ENCODE peak calls at places on chromosomes 4 and X, in nine cellular contexts. D, S, P, R, G, W, K, Q and F are unnamed samples.

GRCh38 chr4:175927121-175927520 is 115.1 kb upstream of the GPM6A start:
- DNase-seq in D (no peak), S (no peak), P (no peak), R (no peak), G (no peak), W (no peak), K (no peak), Q (no peak), F (no peak)

GRCh38 chrX:41733939-41734338 is 10.0 kb downstream of the GPR82 start:
- DNase-seq in D (no peak), S (no peak), P (no peak), R (no peak), G (no peak), W (no peak), K (no peak), Q (no peak), F (no peak)

GRCh38 chr4:16659120-16659519 is 239.3 kb downstream of the LDB2 start:
- DNase-seq in D (no peak), S (no peak), P (no peak), R (no peak), G (no peak), W (no peak), K (no peak), Q (no peak), F (no peak)

GRCh38 chr4:33914386-33914785 is 2329.9 kb downstream of the ARAP2 start:
- DNase-seq in D (no peak), S (no peak), P (no peak), R (no peak), G (no peak), W (no peak), K (no peak), Q (no peak), F (no peak)

GRCh38 chr4:186943607-186943908 is 219.9 kb upstream of the FAT1 start:
- DNase-seq in D (no peak), S (no peak), P (no peak), R (no peak), G (no peak), W (no peak), K (no peak), Q (no peak), F (no peak)

GRCh38 chrX:2188316-2188715 is 312.5 kb downstream of the DHRSX start:
- DNase-seq in D (peak), S (no peak), P (no peak), R (no peak), G (no peak), W (no peak), K (no peak), Q (no peak), F (no peak)

GRCh38 chr4:187006189-187006618 is 282.5 kb upstream of the FAT1 start:
- DNase-seq in D (no peak), S (no peak), P (no peak), R (no peak), G (no peak), W (no peak), K (no peak), Q (no peak), F (no peak)

GRCh38 chr4:86934772-86935498 is at the start of gene AFF1:
- DNase-seq in D (peak), S (peak), P (peak), R (peak), G (peak), W (peak), K (peak), Q (peak), F (peak)

GRCh38 chr4:159341486-159341885 is 238.6 kb downstream of the RAPGEF2 start:
- DNase-seq in D (no peak), S (no peak), P (peak), R (no peak), G (no peak), W (no peak), K (no peak), Q (no peak), F (no peak)

GRCh38 chrX:120450163-120450562 is 18.9 kb downstream of the LAMP2 start:
- DNase-seq in D (no peak), S (no peak), P (peak), R (no peak), G (no peak), W (no peak), K (no peak), Q (peak), F (no peak)

GRCh38 chrX:94662665-94663064 is 988.7 kb downstream of the FAM133A start:
- DNase-seq in D (no peak), S (no peak), P (peak), R (no peak), G (no peak), W (no peak), K (no peak), Q (no peak), F (no peak)

GRCh38 chr4:10733016-10733415 is 48.4 kb upstream of the CLNK start:
- DNase-seq in D (no peak), S (no peak), P (no peak), R (no peak), G (no peak), W (no peak), K (no peak), Q (no peak), F (no peak)

GRCh38 chrX:2468406-2469195 is 32.2 kb downstream of the DHRSX start:
- DNase-seq in D (no peak), S (no peak), P (no peak), R (no peak), G (no peak), W (peak), K (no peak), Q (peak), F (no peak)

GRCh38 chr4:5717449-5718158 is 6.6 kb downstream of the EVC start:
- DNase-seq in D (no peak), S (no peak), P (no peak), R (no peak), G (peak), W (no peak), K (no peak), Q (no peak), F (no peak)

GRCh38 chr4:99383833-99384392 is 31.4 kb upstream of the ADH1C start:
- DNase-seq in D (peak), S (peak), P (no peak), R (peak), G (no peak), W (no peak), K (peak), Q (no peak), F (peak)

GRCh38 chr4:110799171-110799570 is 176.3 kb upstream of the PITX2 start:
- DNase-seq in D (no peak), S (no peak), P (no peak), R (no peak), G (no peak), W (no peak), K (no peak), Q (no peak), F (no peak)

DNA sequence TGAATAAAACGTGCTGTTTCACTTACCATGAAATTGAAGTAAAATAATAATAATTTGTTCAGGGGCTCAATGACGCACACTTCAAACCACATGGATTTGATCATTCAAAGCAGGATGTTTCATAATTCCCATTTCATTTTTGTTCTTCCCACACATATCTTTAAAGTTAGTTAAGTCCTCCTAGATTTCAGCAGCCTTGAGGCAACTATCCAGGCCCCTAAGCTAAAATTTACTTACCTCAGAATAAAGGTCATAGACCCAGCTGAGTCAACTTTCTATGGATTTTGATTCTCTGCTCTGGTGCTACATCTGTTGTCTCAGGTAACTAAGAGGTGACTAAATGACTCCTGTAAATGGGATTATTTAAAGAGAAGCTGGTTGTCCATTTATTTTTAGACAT is 25.0 kb downstream of the GPR174 start:
- DNase-seq in D (no peak), S (no peak), P (no peak), R (no peak), G (no peak), W (no peak), K (no peak), Q (no peak), F (no peak)
- H3K4me3 ChIP-seq in D (no peak), S (no peak), P (no peak), R (no peak), G (no peak), W (no peak), K (no peak), Q (no peak), F (no peak)

GRCh38 chr4:48340905-48341775 is at the start of gene SLAIN2:
- DNase-seq in D (peak), S (peak), P (peak), R (peak), G (peak), W (peak), K (peak), Q (peak), F (peak)
- TF ChIP-seq CTCF in D (peak), S (no peak), P (peak), R (peak), G (no peak), W (peak), K (peak), Q (no peak), F (peak)

GRCh38 chr4:83535945-83536648 is at the start of gene GPAT3:
- DNase-seq in D (peak), S (peak), P (peak), R (peak), G (peak), W (peak), K (peak), Q (peak), F (peak)
- TF ChIP-seq POLR2A in D (no peak), S (peak), P (peak), R (no peak), G (no peak), W (no peak), K (peak), Q (no peak), F (no peak)

GRCh38 chrX:57595381-57595811 is 3.6 kb downstream of the ZXDB start:
- DNase-seq in D (no peak), S (no peak), P (no peak), R (no peak), G (no peak), W (no peak), K (peak), Q (peak), F (no peak)

DNA sequence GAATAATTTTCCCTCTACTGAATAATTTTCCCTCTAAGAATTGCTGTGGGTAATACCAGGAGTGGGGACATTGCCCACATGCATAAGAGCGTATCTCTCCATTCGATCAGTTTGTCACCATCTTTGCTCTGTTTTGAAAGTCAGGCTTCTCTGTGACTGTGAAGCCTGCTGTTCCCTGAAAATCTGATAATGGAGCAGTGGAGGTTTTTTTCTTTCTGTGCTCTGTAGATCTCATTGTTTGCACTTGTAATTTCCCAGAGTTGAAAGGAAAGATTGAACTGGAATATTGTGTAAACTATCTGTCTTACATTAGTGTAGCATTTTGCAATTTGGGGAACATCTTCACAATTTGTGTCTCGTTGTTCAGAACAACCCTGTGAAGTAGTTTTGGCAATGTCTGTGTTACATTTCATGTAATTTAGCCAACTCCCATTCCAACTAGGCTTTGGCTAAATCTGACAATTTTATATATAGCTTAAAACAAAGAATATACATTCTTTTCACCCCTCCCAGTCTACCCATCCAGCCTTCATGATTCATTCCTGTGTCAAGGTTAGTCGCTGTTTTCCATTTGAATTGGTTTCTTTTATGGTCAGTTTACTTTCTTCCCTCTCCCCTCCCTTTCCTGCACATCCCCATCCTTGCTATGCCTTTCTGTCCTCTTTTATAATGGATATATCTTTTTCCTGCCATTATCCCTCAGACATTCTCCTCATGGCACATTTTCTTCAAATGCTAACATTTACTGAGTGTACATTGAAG is 4.5 kb downstream of the ZXDB start:
- DNase-seq in D (no peak), S (no peak), P (no peak), R (no peak), G (no peak), W (no peak), K (no peak), Q (no peak), F (no peak)
- H3K4me3 ChIP-seq in D (peak), S (peak), P (peak), R (no peak), G (no peak), W (no peak), K (no peak), Q (peak), F (no peak)

DNA sequence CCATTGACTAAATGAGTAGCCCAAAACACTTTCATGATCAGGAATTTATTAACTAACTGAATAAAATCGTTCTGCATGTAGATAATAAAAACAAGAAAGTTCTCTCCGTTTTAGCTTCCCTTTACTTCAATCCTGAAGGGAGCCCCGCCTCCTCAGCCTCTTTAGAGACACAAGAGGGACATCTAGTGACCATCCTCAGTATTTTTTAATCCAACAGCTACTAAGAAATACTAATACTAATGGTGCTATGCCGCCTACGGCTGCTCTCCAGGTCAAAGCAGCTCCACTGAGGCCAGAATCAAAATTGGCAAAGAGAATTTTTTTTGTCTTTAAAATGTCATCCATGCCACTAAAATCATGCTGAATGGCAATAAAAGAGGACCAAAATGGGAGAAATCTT is 3.2 kb upstream of the PCDH19 start:
- DNase-seq in D (peak), S (peak), P (peak), R (peak), G (no peak), W (no peak), K (peak), Q (peak), F (peak)
- TF ChIP-seq CTCF in D (peak), S (no peak), P (peak), R (peak), G (no peak), W (peak), K (peak), Q (peak), F (peak)

GRCh38 chr4:98363431-98363830 is 102.2 kb downstream of the RAP1GDS1 start:
- DNase-seq in D (no peak), S (no peak), P (no peak), R (no peak), G (no peak), W (no peak), K (no peak), Q (no peak), F (no peak)

GRCh38 chr4:98374643-98375042 is 113.5 kb downstream of the RAP1GDS1 start:
- DNase-seq in D (no peak), S (no peak), P (no peak), R (no peak), G (no peak), W (no peak), K (no peak), Q (no peak), F (peak)

GRCh38 chr4:98369322-98369721 is 108.1 kb downstream of the RAP1GDS1 start:
- DNase-seq in D (no peak), S (no peak), P (no peak), R (no peak), G (no peak), W (no peak), K (no peak), Q (no peak), F (no peak)
- TF ChIP-seq POLR2A in D (no peak), S (no peak), P (no peak), R (no peak), G (no peak), W (no peak), K (no peak), Q (no peak), F (no peak)

GRCh38 chrX:17375631-17376380 is 806 bp downstream of the NHS start:
- DNase-seq in D (peak), S (peak), P (no peak), R (peak), G (no peak), W (peak), K (peak), Q (peak), F (peak)

GRCh38 chrX:17380221-17380620 is 5.2 kb downstream of the NHS start:
- DNase-seq in D (no peak), S (no peak), P (no peak), R (no peak), G (no peak), W (no peak), K (no peak), Q (no peak), F (no peak)

GRCh38 chrX:17376381-17377046 is 1.5 kb downstream of the NHS start:
- DNase-seq in D (peak), S (no peak), P (no peak), R (no peak), G (no peak), W (peak), K (peak), Q (peak), F (no peak)

GRCh38 chrX:17377047-17377692 is 2.2 kb downstream of the NHS start:
- DNase-seq in D (peak), S (peak), P (no peak), R (peak), G (no peak), W (no peak), K (peak), Q (peak), F (peak)

DNA sequence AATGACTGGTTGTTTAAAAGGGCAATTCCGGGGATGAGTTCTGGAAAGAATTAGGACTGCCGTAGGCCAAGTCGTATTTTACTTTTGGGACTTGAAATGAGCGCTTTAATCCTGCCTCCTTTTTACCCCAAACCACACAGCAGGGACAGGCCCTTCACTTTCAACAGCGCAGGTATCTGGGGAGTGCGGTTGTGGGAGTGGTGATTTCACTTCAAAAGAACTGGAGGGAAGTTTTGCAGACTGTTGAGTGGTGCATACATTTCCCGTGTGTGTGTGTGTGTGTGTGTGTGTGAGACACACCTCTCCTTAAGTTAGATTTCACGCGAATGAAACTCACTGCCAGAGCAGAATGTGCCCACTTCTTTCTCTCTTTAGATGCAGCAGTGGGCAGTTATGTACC is 2.8 kb downstream of the NHS start:
- DNase-seq in D (no peak), S (no peak), P (no peak), R (no peak), G (no peak), W (no peak), K (no peak), Q (peak), F (no peak)
- H3K4me3 ChIP-seq in D (peak), S (peak), P (no peak), R (no peak), G (no peak), W (no peak), K (peak), Q (peak), F (peak)